ENCODE peak calls at places on chromosomes 5 and 9, in eight cellular contexts. B is OCI-LY7, N is upper lobe of right lung, Z is foreskin keratinocyte, M is sigmoid colon, C is right cardiac atrium, W is right lobe of liver, J is suprapubic skin. O is an unnamed sample.

GRCh38 chr5:93596676-93597441 is 13.8 kb downstream of the NR2F1 start:
- DNase-seq in C (peak; percentile 63), B (peak; percentile 3), Z (no peak), J (no peak), N (peak; percentile 74), W (no peak), M (no peak), O (no peak)

GRCh38 chr5:94674841-94675382 is 56.4 kb downstream of the SLF1 start:
- DNase-seq in Z (peak; percentile 2), B (no peak), W (no peak), M (no peak), J (no peak), C (no peak), N (no peak), O (no peak)

GRCh38 chr5:72347801-72348305 is 27.7 kb downstream of the PTCD2 start:
- DNase-seq in W (no peak), J (no peak), Z (peak; percentile 85), N (no peak), C (no peak), B (no peak), M (no peak), O (no peak)

GRCh38 chr5:168661593-168662485 is 82.7 kb upstream of the PANK3 start:
- DNase-seq in C (no peak), J (peak; percentile 32), N (no peak), W (no peak), Z (no peak), M (no peak), B (no peak), O (no peak)

GRCh38 chr9:73553295-73553694 is 401.6 kb downstream of the ANXA1 start:
- DNase-seq in W (no peak), M (no peak), Z (no peak), N (no peak), J (no peak), C (no peak), B (no peak), O (no peak)

GRCh38 chr5:123937230-123937629 is 425.3 kb downstream of the CSNK1G3 start:
- DNase-seq in J (no peak), B (peak; percentile 77), C (peak; percentile 45), M (peak; percentile 62), W (no peak), N (no peak), Z (peak; percentile 23), O (no peak)

GRCh38 chr5:7728076-7728475 is 122.9 kb downstream of the CFAP90 start:
- DNase-seq in N (no peak), B (no peak), M (no peak), C (no peak), J (no peak), Z (no peak), W (no peak), O (no peak)

GRCh38 chr9:35684921-35685320 is 4.8 kb downstream of the TPM2 start:
- DNase-seq in J (no peak), Z (no peak), N (no peak), M (no peak), W (no peak), B (no peak), C (no peak), O (no peak)

GRCh38 chr9:109934499-109935214 is 154.7 kb downstream of the PALM2AKAP2 start:
- DNase-seq in J (no peak), W (no peak), Z (no peak), M (no peak), C (no peak), N (no peak), B (no peak), O (no peak)

GRCh38 chr9:121252104-121252851 is 15.7 kb upstream of the GSN start:
- DNase-seq in B (no peak), W (no peak), C (no peak), J (no peak), Z (no peak), M (no peak), N (no peak), O (no peak)

GRCh38 chr9:78856781-78857180 is 559.9 kb downstream of the PSAT1 start:
- DNase-seq in B (no peak), N (no peak), Z (no peak), J (no peak), C (no peak), M (no peak), W (no peak), O (no peak)

GRCh38 chr5:124748687-124749594 is 2.5 kb upstream of the ZNF608 start:
- DNase-seq in M (peak; percentile 88), J (peak; percentile 82), C (peak; percentile 77), B (peak; percentile 96), Z (peak; percentile 85), W (peak; percentile 85), N (peak; percentile 75), O (no peak)

GRCh38 chr9:16074962-16075361 is 522.1 kb downstream of the CCDC171 start:
- DNase-seq in N (no peak), W (no peak), Z (no peak), J (no peak), M (no peak), C (no peak), B (no peak), O (no peak)

GRCh38 chr9:98168952-98169488 is 23.4 kb downstream of the CORO2A start:
- DNase-seq in N (no peak), W (no peak), B (peak; percentile 18), Z (no peak), M (peak; percentile 50), J (no peak), C (peak; percentile 61), O (peak; percentile 50)

GRCh38 chr5:168039485-168040005 is 251.9 kb upstream of the WWC1 start:
- DNase-seq in W (no peak), J (no peak), C (no peak), B (no peak), M (no peak), N (no peak), Z (no peak), O (no peak)

DNA sequence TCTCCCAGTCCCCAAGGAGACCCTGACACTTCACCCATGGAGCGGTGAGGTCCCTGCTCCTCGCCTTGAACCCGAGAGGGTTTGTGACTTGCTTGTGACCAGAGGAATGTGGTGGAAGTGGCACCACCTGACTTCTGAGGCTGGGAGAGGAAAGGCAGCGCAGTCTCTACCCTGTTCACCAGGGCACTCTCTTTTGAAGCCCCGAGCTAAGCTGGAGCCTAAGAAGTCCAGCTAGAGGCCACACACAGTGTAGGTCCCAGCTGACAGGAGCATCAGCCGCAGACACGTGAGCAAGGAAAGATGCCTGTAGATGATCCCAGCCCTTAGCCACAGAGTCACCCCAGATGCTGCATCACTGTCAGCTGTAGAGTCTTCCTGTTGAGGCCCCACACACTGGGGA is 1.7 kb upstream of the ANGPTL2 start:
- DNase-seq in B (no peak), Z (no peak), M (peak; percentile 60), N (no peak), W (no peak), C (no peak), J (no peak), O (no peak)
- H3K4me1 ChIP-seq in B (peaks cover 4% of the 10 kb centered on the region), Z (no peaks in the 10 kb centered on the region), M (peaks cover 53% of the 10 kb centered on the region), N (peaks cover 20% of the 10 kb centered on the region), W (no peaks in the 10 kb centered on the region), C (peaks cover 12% of the 10 kb centered on the region), J (peaks cover 53% of the 10 kb centered on the region), O (peaks cover 6% of the 10 kb centered on the region)

GRCh38 chr5:38821679-38822078 is 24.1 kb upstream of the OSMR start:
- DNase-seq in M (no peak), B (no peak), Z (no peak), W (no peak), N (no peak), C (no peak), J (no peak), O (no peak)
- H3K4me1 ChIP-seq in M (peaks cover 8% of the 10 kb centered on the region), B (no peaks in the 10 kb centered on the region), Z (peaks cover 21% of the 10 kb centered on the region), W (no peaks in the 10 kb centered on the region), N (no peaks in the 10 kb centered on the region), C (no peaks in the 10 kb centered on the region), J (peaks cover 2% of the 10 kb centered on the region), O (no peaks in the 10 kb centered on the region)

DNA sequence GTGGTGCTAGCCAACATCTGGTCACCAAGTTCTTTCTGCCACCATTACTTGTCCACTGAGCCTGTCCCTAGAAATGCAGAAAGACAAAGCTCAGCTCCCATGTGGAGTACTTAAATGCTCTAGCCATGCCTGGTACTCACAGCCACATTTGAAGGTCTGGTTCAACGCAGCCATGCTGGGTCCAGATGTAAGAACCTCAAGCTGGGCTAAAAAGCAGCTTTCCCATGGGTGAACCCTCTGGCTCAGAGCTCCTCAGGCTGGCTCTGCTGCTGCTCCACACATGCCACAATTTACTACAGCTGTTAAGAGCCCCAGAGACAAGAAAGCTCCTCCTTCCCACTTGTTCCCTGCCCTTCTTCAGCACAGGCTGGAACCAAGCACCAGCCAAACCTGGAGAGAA is 97.1 kb upstream of the LRRTM2 start:
- DNase-seq in M (no peak), J (no peak), N (no peak), C (peak; percentile 70), Z (no peak), B (no peak), W (no peak), O (no peak)
- H3K4me1 ChIP-seq in M (peaks cover 36% of the 10 kb centered on the region), J (peaks cover 34% of the 10 kb centered on the region), N (peaks cover 33% of the 10 kb centered on the region), C (peaks cover 32% of the 10 kb centered on the region), Z (no peaks in the 10 kb centered on the region), B (no peaks in the 10 kb centered on the region), W (no peaks in the 10 kb centered on the region), O (no peaks in the 10 kb centered on the region)

DNA sequence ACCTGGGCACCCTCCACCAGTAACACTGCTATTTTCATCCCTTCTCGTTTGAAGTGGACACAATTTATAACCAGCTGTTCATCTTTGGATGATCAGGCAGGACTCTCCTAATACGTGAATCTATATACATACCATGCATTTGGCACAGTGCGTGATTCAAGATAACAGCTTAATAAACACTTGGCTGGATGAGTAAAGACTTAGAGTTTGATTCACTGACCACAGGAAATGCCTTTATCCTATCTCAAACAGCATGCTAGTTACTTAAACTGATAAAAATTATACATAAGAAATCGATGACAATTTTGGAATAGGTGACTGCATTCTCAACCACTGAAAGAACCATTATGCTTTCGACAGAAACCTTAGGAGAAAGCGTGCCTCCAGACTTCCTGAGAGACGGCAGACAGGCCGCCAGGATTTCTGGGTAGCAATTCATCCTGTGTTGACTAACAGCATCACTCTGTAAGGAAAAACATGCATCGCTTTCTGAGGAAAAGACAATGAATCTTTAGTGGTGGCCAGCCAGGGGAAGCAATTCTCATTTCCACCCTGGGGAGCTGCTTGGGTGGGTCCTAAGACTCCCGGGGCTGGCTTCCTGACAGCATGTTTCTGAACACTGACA is 9.7 kb downstream of the MRPL36 start:
- DNase-seq in C (peak; percentile 26), B (no peak), M (peak; percentile 46), Z (peak; percentile 71), W (no peak), J (peak; percentile 53), N (no peak), O (no peak)
- H3K4me1 ChIP-seq in C (no peaks in the 10 kb centered on the region), B (peaks cover 46% of the 10 kb centered on the region), M (no peaks in the 10 kb centered on the region), Z (no peaks in the 10 kb centered on the region), W (no peaks in the 10 kb centered on the region), J (peaks cover 2% of the 10 kb centered on the region), N (peaks cover 6% of the 10 kb centered on the region), O (peaks cover 46% of the 10 kb centered on the region)

DNA sequence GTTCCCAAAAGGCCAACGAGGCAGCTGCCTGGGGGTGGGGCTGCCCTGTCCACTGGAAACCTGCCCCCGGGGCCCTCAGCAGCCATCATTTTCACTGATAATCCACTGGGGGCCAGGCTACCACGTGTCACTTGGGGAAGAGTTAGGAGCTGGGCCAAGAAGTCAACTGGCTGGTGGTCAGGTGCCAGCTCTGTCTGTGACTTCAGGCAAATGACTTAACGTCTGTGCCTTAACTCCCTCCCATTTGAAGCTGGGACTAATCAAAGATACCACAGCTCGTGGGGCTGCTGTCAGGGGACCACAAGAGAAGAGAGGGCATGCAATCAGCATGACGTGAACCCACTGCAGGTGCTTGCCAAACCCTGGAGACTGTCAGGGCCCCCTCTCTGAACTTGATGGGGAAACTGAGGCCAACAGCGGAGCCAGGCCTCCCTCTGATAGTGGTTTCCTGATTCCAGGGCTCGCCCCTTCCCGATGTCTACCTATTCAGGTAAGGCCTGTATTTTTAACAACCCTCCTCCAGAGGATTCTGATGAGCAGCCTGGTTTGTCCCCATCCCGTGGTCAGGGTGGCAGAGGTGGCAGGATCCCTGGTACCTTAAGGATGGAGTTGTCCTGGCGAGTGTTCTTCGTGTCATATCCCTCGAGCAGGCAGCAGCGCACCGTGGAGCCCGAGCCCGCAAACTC is 12.3 kb upstream of the DPM2 start:
- DNase-seq in W (no peak), B (no peak), C (peak; percentile 64), Z (no peak), N (no peak), M (no peak), J (no peak), O (no peak)
- H3K4me1 ChIP-seq in W (peaks cover 15% of the 10 kb centered on the region), B (peaks cover 8% of the 10 kb centered on the region), C (peaks cover 17% of the 10 kb centered on the region), Z (peaks cover under 1% of the 10 kb centered on the region), N (peaks cover 10% of the 10 kb centered on the region), M (peaks cover 68% of the 10 kb centered on the region), J (peaks cover 50% of the 10 kb centered on the region), O (peaks cover 69% of the 10 kb centered on the region)